ENCODE peak calls at places on chromosome 19, in five cellular contexts. One of them, this sample, is unnamed.

GRCh38 chr19:12544401-12544876 is 6.8 kb downstream of the ZNF564 start:
- DNase-seq in HepG2: no peak
- DNase-seq in NB4: peak; percentile 35
- DNase-seq in IMR-90: peak; percentile 19
- DNase-seq in breast epithelium: no peak
- DNase-seq in this sample: no peak

GRCh38 chr19:40512473-40513344 is 45.9 kb downstream of the SPTBN4 start:
- DNase-seq in breast epithelium: no peak
- DNase-seq in IMR-90: peak; percentile 11
- DNase-seq in HepG2: no peak
- DNase-seq in NB4: no peak
- DNase-seq in this sample: no peak

GRCh38 chr19:1061987-1062386 is 5.0 kb upstream of the ARHGAP45 start:
- DNase-seq in NB4: no peak
- DNase-seq in IMR-90: no peak
- DNase-seq in HepG2: no peak
- DNase-seq in breast epithelium: no peak
- DNase-seq in this sample: no peak

GRCh38 chr19:41364546-41365391 is 820 bp upstream of the B9D2 start:
- DNase-seq in breast epithelium: no peak
- DNase-seq in NB4: peak; percentile 63
- DNase-seq in IMR-90: peak; percentile 15
- DNase-seq in HepG2: no peak
- DNase-seq in this sample: no peak

GRCh38 chr19:9323557-9323918 is 441 bp upstream of the ZNF559 start:
- DNase-seq in breast epithelium: peak; percentile 54
- DNase-seq in IMR-90: peak; percentile 75
- DNase-seq in NB4: peak; percentile 94
- DNase-seq in HepG2: peak; percentile 81
- DNase-seq in this sample: no peak

GRCh38 chr19:46515879-46516350 is 20.2 kb upstream of the PNMA8B start:
- DNase-seq in NB4: peak; percentile 80
- DNase-seq in breast epithelium: no peak
- DNase-seq in HepG2: peak; percentile 23
- DNase-seq in IMR-90: peak; percentile 33
- DNase-seq in this sample: no peak

GRCh38 chr19:30873691-30874090 is 475.5 kb downstream of the TSHZ3 start:
- DNase-seq in HepG2: no peak
- DNase-seq in NB4: no peak
- DNase-seq in IMR-90: no peak
- DNase-seq in breast epithelium: no peak
- DNase-seq in this sample: no peak

GRCh38 chr19:38360839-38361631 is 13.3 kb upstream of the PSMD8 start:
- DNase-seq in HepG2: no peak
- DNase-seq in NB4: no peak
- DNase-seq in breast epithelium: no peak
- DNase-seq in IMR-90: no peak
- DNase-seq in this sample: no peak

GRCh38 chr19:49084206-49085019 is 838 bp upstream of the SNRNP70 start:
- DNase-seq in breast epithelium: no peak
- DNase-seq in IMR-90: no peak
- DNase-seq in NB4: no peak
- DNase-seq in HepG2: no peak
- DNase-seq in this sample: no peak

GRCh38 chr19:33293255-33294057 is 8.9 kb downstream of the CEBPA start:
- DNase-seq in NB4: peak; percentile 89
- DNase-seq in breast epithelium: no peak
- DNase-seq in HepG2: peak; percentile 93
- DNase-seq in IMR-90: peak; percentile 71
- DNase-seq in this sample: no peak

GRCh38 chr19:34556500-34556899 is 74.9 kb downstream of the WTIP start:
- DNase-seq in NB4: peak; percentile 45
- DNase-seq in IMR-90: no peak
- DNase-seq in HepG2: peak; percentile 13
- DNase-seq in breast epithelium: no peak
- DNase-seq in this sample: no peak

GRCh38 chr19:13946414-13946813 is 5.9 kb upstream of the DCAF15 start:
- DNase-seq in breast epithelium: no peak
- DNase-seq in IMR-90: no peak
- DNase-seq in HepG2: no peak
- DNase-seq in NB4: no peak
- DNase-seq in this sample: no peak

GRCh38 chr19:13887529-13887928 is 10.6 kb downstream of the NANOS3 start:
- DNase-seq in IMR-90: peak; percentile 15
- DNase-seq in breast epithelium: no peak
- DNase-seq in HepG2: no peak
- DNase-seq in NB4: peak; percentile 88
- DNase-seq in this sample: no peak

GRCh38 chr19:19468424-19469050 is 46.8 kb downstream of the TSSK6 start:
- DNase-seq in IMR-90: no peak
- DNase-seq in breast epithelium: no peak
- DNase-seq in NB4: peak; percentile 33
- DNase-seq in HepG2: no peak
- DNase-seq in this sample: no peak

GRCh38 chr19:54803410-54803809 is at the start of gene KIR2DL4:
- DNase-seq in breast epithelium: no peak
- DNase-seq in IMR-90: no peak
- DNase-seq in HepG2: no peak
- DNase-seq in NB4: peak; percentile 17
- DNase-seq in this sample: no peak

GRCh38 chr19:47190167-47190727 is 40.8 kb downstream of the BBC3 start:
- DNase-seq in NB4: no peak
- DNase-seq in IMR-90: peak; percentile 71
- DNase-seq in HepG2: peak; percentile 96
- DNase-seq in breast epithelium: peak; percentile 48
- DNase-seq in this sample: no peak

GRCh38 chr19:31883299-31883990 is 462.0 kb upstream of the ZNF507 start:
- DNase-seq in NB4: no peak
- DNase-seq in breast epithelium: no peak
- DNase-seq in IMR-90: no peak
- DNase-seq in HepG2: no peak
- DNase-seq in this sample: no peak

GRCh38 chr19:47713046-47714021 is at the start of gene EHD2:
- DNase-seq in HepG2: no peak
- DNase-seq in IMR-90: peak; percentile 76
- DNase-seq in NB4: peak; percentile 68
- DNase-seq in breast epithelium: peak; percentile 54
- DNase-seq in this sample: no peak

GRCh38 chr19:2867025-2867991 is at the start of gene ZNF556:
- DNase-seq in IMR-90: no peak
- DNase-seq in breast epithelium: no peak
- DNase-seq in NB4: peak; percentile 11
- DNase-seq in HepG2: peak; percentile 100
- DNase-seq in this sample: peak; percentile 20

GRCh38 chr19:14544977-14545715 is 15.8 kb downstream of the TECR start:
- DNase-seq in HepG2: no peak
- DNase-seq in breast epithelium: no peak
- DNase-seq in NB4: no peak
- DNase-seq in IMR-90: no peak
- DNase-seq in this sample: no peak

GRCh38 chr19:56053596-56053995 is 67.0 kb downstream of the NLRP5 start:
- DNase-seq in NB4: no peak
- DNase-seq in breast epithelium: no peak
- DNase-seq in HepG2: no peak
- DNase-seq in IMR-90: no peak
- DNase-seq in this sample: no peak

GRCh38 chr19:19860756-19861390 is 4.8 kb upstream of the ZNF253 start:
- DNase-seq in IMR-90: no peak
- DNase-seq in HepG2: no peak
- DNase-seq in breast epithelium: peak; percentile 73
- DNase-seq in NB4: no peak
- DNase-seq in this sample: no peak

GRCh38 chr19:48186541-48186991 is 16.1 kb downstream of the ZSWIM9 start:
- DNase-seq in HepG2: no peak
- DNase-seq in NB4: peak; percentile 86
- DNase-seq in IMR-90: no peak
- DNase-seq in breast epithelium: no peak
- DNase-seq in this sample: no peak

GRCh38 chr19:13262450-13262849 is 112.2 kb downstream of the IER2 start:
- DNase-seq in breast epithelium: no peak
- DNase-seq in IMR-90: peak; percentile 61
- DNase-seq in HepG2: peak; percentile 38
- DNase-seq in NB4: peak; percentile 63
- DNase-seq in this sample: no peak

DNA sequence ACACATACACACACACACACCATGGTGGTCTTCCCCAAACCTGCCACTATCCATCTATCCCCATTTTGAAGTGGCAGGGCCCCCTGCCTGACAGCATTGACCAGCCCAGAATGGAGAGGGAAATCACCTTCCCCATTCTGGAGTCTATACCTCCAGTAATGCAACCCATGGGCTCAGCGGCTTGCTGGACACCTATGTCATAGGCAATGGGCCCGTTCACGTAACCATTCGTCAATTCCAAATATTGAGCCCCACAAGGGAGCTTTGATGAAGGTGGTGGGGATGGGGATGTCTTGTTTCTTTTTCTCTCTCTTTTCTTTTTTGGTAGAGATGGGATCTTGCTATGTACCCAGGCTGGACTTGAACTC is 63.1 kb downstream of the AP1M1 start:
- DNase-seq in breast epithelium: no peak
- DNase-seq in NB4: no peak
- DNase-seq in HepG2: no peak
- DNase-seq in IMR-90: no peak
- DNase-seq in this sample: no peak
- TF ChIP-seq POLR2A in breast epithelium: no peak
- TF ChIP-seq POLR2A in NB4: no peak
- TF ChIP-seq POLR2A in HepG2: no peak
- TF ChIP-seq POLR2A in IMR-90: no peak
- TF ChIP-seq POLR2A in this sample: no peak

GRCh38 chr19:51325161-51325979 is 13.9 kb downstream of the IGLON5 start:
- DNase-seq in NB4: peak; percentile 25
- DNase-seq in HepG2: no peak
- DNase-seq in IMR-90: no peak
- DNase-seq in breast epithelium: no peak
- DNase-seq in this sample: no peak
- TF ChIP-seq POLR2A in NB4: no peak
- TF ChIP-seq POLR2A in HepG2: no peak
- TF ChIP-seq POLR2A in IMR-90: no peak
- TF ChIP-seq POLR2A in breast epithelium: no peak
- TF ChIP-seq POLR2A in this sample: no peak

DNA sequence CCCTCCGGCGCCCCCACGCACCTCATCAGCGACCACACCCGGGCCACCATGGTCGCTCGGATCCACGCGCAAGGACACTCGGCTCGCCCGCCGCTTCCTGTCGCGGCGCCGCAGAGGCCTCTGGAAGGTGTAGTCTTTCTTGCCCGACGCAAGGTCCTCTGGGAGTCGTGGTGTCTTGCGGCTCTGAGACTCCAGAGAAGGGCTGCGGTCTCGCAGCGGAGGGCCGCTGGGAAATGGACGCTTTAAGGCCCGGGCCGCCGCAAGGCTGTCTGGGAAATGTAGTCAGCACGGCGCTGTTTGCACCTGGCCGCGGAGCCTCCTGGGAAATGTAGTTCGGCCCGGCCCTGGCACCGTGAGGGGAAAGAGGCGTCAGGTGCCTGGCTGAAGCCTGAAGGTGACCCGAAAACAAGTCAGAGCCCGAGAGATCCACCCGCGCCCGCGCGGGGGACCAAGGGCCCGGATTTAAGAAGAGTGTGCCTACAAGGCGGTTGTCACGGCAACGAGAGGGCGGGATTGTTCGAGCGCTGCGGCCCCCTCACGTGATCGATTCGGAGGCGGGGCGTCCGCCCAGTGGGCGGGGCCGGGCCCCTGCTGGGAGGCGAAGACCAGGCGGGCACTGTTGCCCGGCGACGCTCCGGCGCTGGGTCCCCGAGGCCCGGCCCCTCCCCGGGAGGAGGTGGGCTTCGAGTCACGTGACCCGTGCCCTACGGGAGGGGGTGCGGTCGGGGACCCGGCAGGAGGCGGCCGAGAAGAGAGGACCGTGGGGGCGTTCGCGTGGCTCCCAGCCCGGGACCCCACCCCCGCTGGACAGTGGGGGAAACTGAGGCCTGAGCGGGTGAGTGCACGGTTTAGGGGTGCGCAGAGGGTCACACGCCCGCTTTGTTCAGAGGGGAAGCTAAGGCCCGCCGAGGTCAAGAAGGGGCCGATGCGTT is at the start of the genes HSD11B1L and MICOS13:
- DNase-seq in HepG2: peak; percentile 97
- DNase-seq in IMR-90: peak; percentile 98
- DNase-seq in NB4: peak; percentile 97
- DNase-seq in breast epithelium: peak; percentile 99
- DNase-seq in this sample: peak; percentile 98
- TF ChIP-seq POLR2A in HepG2: peak; percentile 79
- TF ChIP-seq POLR2A in IMR-90: peak; percentile 74
- TF ChIP-seq POLR2A in NB4: peak; percentile 60
- TF ChIP-seq POLR2A in breast epithelium: peak; percentile 24
- TF ChIP-seq POLR2A in this sample: peak; percentile 85

GRCh38 chr19:35665157-35665556 is 1.2 kb upstream of the UPK1A start:
- DNase-seq in NB4: no peak
- DNase-seq in breast epithelium: no peak
- DNase-seq in IMR-90: no peak
- DNase-seq in HepG2: no peak
- DNase-seq in this sample: no peak

GRCh38 chr19:35665604-35666003 is 713 bp upstream of the UPK1A start:
- DNase-seq in NB4: no peak
- DNase-seq in breast epithelium: no peak
- DNase-seq in HepG2: no peak
- DNase-seq in IMR-90: no peak
- DNase-seq in this sample: no peak

GRCh38 chr19:35669566-35669965 is 3.2 kb downstream of the UPK1A start:
- DNase-seq in HepG2: no peak
- DNase-seq in NB4: no peak
- DNase-seq in IMR-90: no peak
- DNase-seq in breast epithelium: no peak
- DNase-seq in this sample: no peak

GRCh38 chr19:35663981-35664380 is 2.3 kb upstream of the UPK1A start:
- DNase-seq in HepG2: no peak
- DNase-seq in IMR-90: no peak
- DNase-seq in NB4: no peak
- DNase-seq in breast epithelium: no peak
- DNase-seq in this sample: no peak

DNA sequence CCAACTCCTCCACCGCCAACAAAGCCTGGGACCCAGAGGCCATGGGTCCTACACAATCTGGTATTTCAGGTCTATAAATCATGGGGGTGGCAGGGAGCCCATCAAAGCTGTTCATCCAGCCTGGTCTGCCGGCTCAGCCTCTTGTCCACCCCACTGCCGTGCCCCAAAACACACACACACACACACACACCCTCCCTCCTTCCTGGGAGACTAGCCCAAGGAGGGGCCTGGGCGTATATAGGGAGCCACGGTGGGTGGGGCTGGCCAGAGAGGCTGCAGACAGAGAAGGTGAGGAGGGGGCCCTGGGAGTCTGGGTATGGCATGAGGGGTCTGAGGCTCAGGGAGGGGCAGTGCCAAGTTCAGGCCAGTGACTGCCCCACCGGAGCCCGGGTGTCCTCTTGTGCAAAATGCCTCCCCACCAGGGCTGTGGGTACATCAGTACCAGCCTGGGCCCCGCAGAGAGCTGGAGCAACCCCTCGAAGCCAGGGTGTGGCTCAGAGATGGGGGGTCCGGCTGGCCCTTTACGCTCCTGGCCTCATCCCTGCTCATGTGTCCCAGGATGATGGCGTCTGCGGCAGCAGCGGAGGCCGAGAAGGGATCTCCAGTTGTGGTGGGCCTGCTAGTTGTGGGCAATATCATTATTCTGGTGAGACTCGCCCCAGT is at the start of gene UPK1A:
- DNase-seq in HepG2: no peak
- DNase-seq in breast epithelium: no peak
- DNase-seq in IMR-90: no peak
- DNase-seq in NB4: no peak
- DNase-seq in this sample: no peak
- TF ChIP-seq POLR2A in HepG2: no peak
- TF ChIP-seq POLR2A in breast epithelium: no peak
- TF ChIP-seq POLR2A in IMR-90: no peak
- TF ChIP-seq POLR2A in NB4: no peak
- TF ChIP-seq POLR2A in this sample: no peak